ENCODE peak calls at places on chromosome 5, in eight cellular contexts. One of them, this sample, is unnamed.

GRCh38 chr5:73189816-73190451 is 16.9 kb downstream of the TMEM174 start:
- DNase-seq in breast epithelium: no peak
- DNase-seq in sigmoid colon: no peak
- DNase-seq in HCT116: no peak
- DNase-seq in endothelial cell of umbilical vein: no peak
- DNase-seq in stomach: no peak
- DNase-seq in K562: peak; percentile 9
- DNase-seq in transverse colon: peak; percentile 40
- DNase-seq in this sample: no peak

GRCh38 chr5:173498286-173498685 is 118.2 kb downstream of the BOD1 start:
- DNase-seq in breast epithelium: no peak
- DNase-seq in sigmoid colon: no peak
- DNase-seq in HCT116: no peak
- DNase-seq in endothelial cell of umbilical vein: no peak
- DNase-seq in stomach: no peak
- DNase-seq in K562: no peak
- DNase-seq in transverse colon: no peak
- DNase-seq in this sample: no peak

GRCh38 chr5:399296-400281 is 43.4 kb upstream of the EXOC3 start:
- DNase-seq in breast epithelium: no peak
- DNase-seq in sigmoid colon: peak; percentile 90
- DNase-seq in HCT116: peak; percentile 40
- DNase-seq in endothelial cell of umbilical vein: peak; percentile 96
- DNase-seq in stomach: peak; percentile 74
- DNase-seq in K562: no peak
- DNase-seq in transverse colon: peak; percentile 71
- DNase-seq in this sample: peak; percentile 95

GRCh38 chr5:98301567-98301966 is 471.9 kb upstream of the RGMB start:
- DNase-seq in breast epithelium: no peak
- DNase-seq in sigmoid colon: no peak
- DNase-seq in HCT116: no peak
- DNase-seq in endothelial cell of umbilical vein: no peak
- DNase-seq in stomach: no peak
- DNase-seq in K562: no peak
- DNase-seq in transverse colon: no peak
- DNase-seq in this sample: no peak

GRCh38 chr5:159987031-159987674 is 21.8 kb upstream of the TTC1 start:
- DNase-seq in breast epithelium: peak; percentile 87
- DNase-seq in sigmoid colon: peak; percentile 84
- DNase-seq in HCT116: peak; percentile 57
- DNase-seq in endothelial cell of umbilical vein: peak; percentile 58
- DNase-seq in stomach: peak; percentile 92
- DNase-seq in K562: peak; percentile 63
- DNase-seq in transverse colon: peak; percentile 87
- DNase-seq in this sample: peak; percentile 95

GRCh38 chr5:14156611-14157493 is 13.7 kb downstream of the TRIO start:
- DNase-seq in breast epithelium: no peak
- DNase-seq in sigmoid colon: no peak
- DNase-seq in HCT116: peak; percentile 32
- DNase-seq in endothelial cell of umbilical vein: peak; percentile 91
- DNase-seq in stomach: no peak
- DNase-seq in K562: no peak
- DNase-seq in transverse colon: no peak
- DNase-seq in this sample: no peak

GRCh38 chr5:107857785-107858184 is 187.0 kb upstream of the EFNA5 start:
- DNase-seq in breast epithelium: no peak
- DNase-seq in sigmoid colon: no peak
- DNase-seq in HCT116: no peak
- DNase-seq in endothelial cell of umbilical vein: no peak
- DNase-seq in stomach: no peak
- DNase-seq in K562: no peak
- DNase-seq in transverse colon: no peak
- DNase-seq in this sample: no peak

GRCh38 chr5:56700711-56701110 is 114.6 kb upstream of the MAP3K1 start:
- DNase-seq in breast epithelium: no peak
- DNase-seq in sigmoid colon: no peak
- DNase-seq in HCT116: no peak
- DNase-seq in endothelial cell of umbilical vein: no peak
- DNase-seq in stomach: no peak
- DNase-seq in K562: no peak
- DNase-seq in transverse colon: no peak
- DNase-seq in this sample: no peak

GRCh38 chr5:80964919-80965318 is 4.8 kb downstream of the RASGRF2 start:
- DNase-seq in breast epithelium: no peak
- DNase-seq in sigmoid colon: no peak
- DNase-seq in HCT116: no peak
- DNase-seq in endothelial cell of umbilical vein: no peak
- DNase-seq in stomach: no peak
- DNase-seq in K562: no peak
- DNase-seq in transverse colon: no peak
- DNase-seq in this sample: no peak

GRCh38 chr5:66307647-66308257 is 163.7 kb downstream of the SREK1 start:
- DNase-seq in breast epithelium: no peak
- DNase-seq in sigmoid colon: no peak
- DNase-seq in HCT116: peak; percentile 56
- DNase-seq in endothelial cell of umbilical vein: peak; percentile 69
- DNase-seq in stomach: no peak
- DNase-seq in K562: peak; percentile 68
- DNase-seq in transverse colon: no peak
- DNase-seq in this sample: no peak

GRCh38 chr5:127410906-127411780 is 106.3 kb upstream of the PRRC1 start:
- DNase-seq in breast epithelium: no peak
- DNase-seq in sigmoid colon: no peak
- DNase-seq in HCT116: no peak
- DNase-seq in endothelial cell of umbilical vein: no peak
- DNase-seq in stomach: no peak
- DNase-seq in K562: no peak
- DNase-seq in transverse colon: no peak
- DNase-seq in this sample: no peak

GRCh38 chr5:68264024-68264956 is 48.7 kb downstream of the PIK3R1 start:
- DNase-seq in breast epithelium: no peak
- DNase-seq in sigmoid colon: no peak
- DNase-seq in HCT116: no peak
- DNase-seq in endothelial cell of umbilical vein: peak; percentile 79
- DNase-seq in stomach: no peak
- DNase-seq in K562: no peak
- DNase-seq in transverse colon: no peak
- DNase-seq in this sample: no peak

GRCh38 chr5:114665551-114665950 is 303.7 kb downstream of the KCNN2 start:
- DNase-seq in breast epithelium: no peak
- DNase-seq in sigmoid colon: no peak
- DNase-seq in HCT116: no peak
- DNase-seq in endothelial cell of umbilical vein: no peak
- DNase-seq in stomach: no peak
- DNase-seq in K562: no peak
- DNase-seq in transverse colon: no peak
- DNase-seq in this sample: no peak

GRCh38 chr5:95027775-95028174 is 257.1 kb downstream of the MCTP1 start:
- DNase-seq in breast epithelium: no peak
- DNase-seq in sigmoid colon: no peak
- DNase-seq in HCT116: no peak
- DNase-seq in endothelial cell of umbilical vein: no peak
- DNase-seq in stomach: no peak
- DNase-seq in K562: no peak
- DNase-seq in transverse colon: no peak
- DNase-seq in this sample: no peak

GRCh38 chr5:165029471-165029870 is 1524.1 kb downstream of the MAT2B start:
- DNase-seq in breast epithelium: no peak
- DNase-seq in sigmoid colon: no peak
- DNase-seq in HCT116: no peak
- DNase-seq in endothelial cell of umbilical vein: no peak
- DNase-seq in stomach: no peak
- DNase-seq in K562: peak; percentile 3
- DNase-seq in transverse colon: peak; percentile 7
- DNase-seq in this sample: no peak

GRCh38 chr5:66769839-66770617 is 173.8 kb downstream of the MAST4 start:
- DNase-seq in breast epithelium: no peak
- DNase-seq in sigmoid colon: no peak
- DNase-seq in HCT116: no peak
- DNase-seq in endothelial cell of umbilical vein: no peak
- DNase-seq in stomach: no peak
- DNase-seq in K562: peak; percentile 23
- DNase-seq in transverse colon: peak; percentile 8
- DNase-seq in this sample: peak; percentile 37

GRCh38 chr5:998276-998974 is 10.2 kb upstream of the NKD2 start:
- DNase-seq in breast epithelium: no peak
- DNase-seq in sigmoid colon: peak; percentile 61
- DNase-seq in HCT116: no peak
- DNase-seq in endothelial cell of umbilical vein: no peak
- DNase-seq in stomach: peak; percentile 13
- DNase-seq in K562: no peak
- DNase-seq in transverse colon: no peak
- DNase-seq in this sample: no peak

GRCh38 chr5:79503794-79504495 is 10.0 kb downstream of the HOMER1 start:
- DNase-seq in breast epithelium: no peak
- DNase-seq in sigmoid colon: no peak
- DNase-seq in HCT116: no peak
- DNase-seq in endothelial cell of umbilical vein: no peak
- DNase-seq in stomach: no peak
- DNase-seq in K562: no peak
- DNase-seq in transverse colon: no peak
- DNase-seq in this sample: no peak

GRCh38 chr5:149567226-149567625 is 14.1 kb upstream of the ARHGEF37 start:
- DNase-seq in breast epithelium: no peak
- DNase-seq in sigmoid colon: no peak
- DNase-seq in HCT116: no peak
- DNase-seq in endothelial cell of umbilical vein: no peak
- DNase-seq in stomach: no peak
- DNase-seq in K562: no peak
- DNase-seq in transverse colon: no peak
- DNase-seq in this sample: no peak

GRCh38 chr5:149559712-149560111 is 8.5 kb upstream of the CSNK1A1 start:
- DNase-seq in breast epithelium: no peak
- DNase-seq in sigmoid colon: no peak
- DNase-seq in HCT116: no peak
- DNase-seq in endothelial cell of umbilical vein: no peak
- DNase-seq in stomach: no peak
- DNase-seq in K562: no peak
- DNase-seq in transverse colon: no peak
- DNase-seq in this sample: no peak

GRCh38 chr5:149563461-149563860 is 12.2 kb upstream of the CSNK1A1 start:
- DNase-seq in breast epithelium: no peak
- DNase-seq in sigmoid colon: no peak
- DNase-seq in HCT116: no peak
- DNase-seq in endothelial cell of umbilical vein: no peak
- DNase-seq in stomach: no peak
- DNase-seq in K562: no peak
- DNase-seq in transverse colon: no peak
- DNase-seq in this sample: no peak

DNA sequence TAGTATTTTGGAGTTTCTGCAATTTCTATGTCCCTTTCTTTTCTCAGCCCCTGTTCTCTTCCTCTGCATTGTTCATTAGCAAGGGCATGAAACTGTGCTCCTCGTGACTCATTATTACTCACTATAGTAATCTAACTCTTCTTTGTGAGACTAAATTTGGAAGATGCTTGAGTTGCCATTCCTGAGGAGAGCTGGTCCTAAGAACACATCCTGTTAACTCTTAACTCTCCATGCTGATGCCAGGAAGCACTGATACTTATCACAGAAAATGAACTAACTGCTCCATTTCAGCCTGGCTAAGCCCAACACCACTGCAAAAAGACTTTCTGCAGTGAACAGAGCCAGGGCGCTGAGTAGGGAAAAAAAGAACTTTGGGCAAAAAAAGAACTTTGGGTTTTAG is 10.6 kb upstream of the CSNK1A1 start:
- DNase-seq in breast epithelium: no peak
- DNase-seq in sigmoid colon: no peak
- DNase-seq in HCT116: peak; percentile 95
- DNase-seq in endothelial cell of umbilical vein: peak; percentile 91
- DNase-seq in stomach: no peak
- DNase-seq in K562: peak; percentile 63
- DNase-seq in transverse colon: no peak
- DNase-seq in this sample: no peak
- TF ChIP-seq POLR2AphosphoS5 in breast epithelium: peak; percentile 52
- TF ChIP-seq POLR2AphosphoS5 in sigmoid colon: peak; percentile 58
- TF ChIP-seq POLR2AphosphoS5 in HCT116: peak; percentile 71
- TF ChIP-seq POLR2AphosphoS5 in endothelial cell of umbilical vein: peak; percentile 69
- TF ChIP-seq POLR2AphosphoS5 in stomach: peak; percentile 89
- TF ChIP-seq POLR2AphosphoS5 in K562: no peak
- TF ChIP-seq POLR2AphosphoS5 in transverse colon: peak; percentile 60
- TF ChIP-seq POLR2AphosphoS5 in this sample: no peak

GRCh38 chr5:177041936-177042335 is 19.4 kb downstream of the ZNF346 start:
- DNase-seq in breast epithelium: no peak
- DNase-seq in sigmoid colon: no peak
- DNase-seq in HCT116: no peak
- DNase-seq in endothelial cell of umbilical vein: no peak
- DNase-seq in stomach: no peak
- DNase-seq in K562: no peak
- DNase-seq in transverse colon: no peak
- DNase-seq in this sample: no peak
- H3K36me3 ChIP-seq in breast epithelium: no peaks in the 10 kb centered on the region
- H3K36me3 ChIP-seq in sigmoid colon: peaks cover 23% of the 10 kb centered on the region
- H3K36me3 ChIP-seq in HCT116: peaks cover 9% of the 10 kb centered on the region
- H3K36me3 ChIP-seq in endothelial cell of umbilical vein: peaks cover 6% of the 10 kb centered on the region
- H3K36me3 ChIP-seq in stomach: peaks cover 59% of the 10 kb centered on the region
- H3K36me3 ChIP-seq in K562: peaks cover 74% of the 10 kb centered on the region
- H3K36me3 ChIP-seq in transverse colon: no peaks in the 10 kb centered on the region
- H3K36me3 ChIP-seq in this sample: peaks cover 86% of the 10 kb centered on the region

DNA sequence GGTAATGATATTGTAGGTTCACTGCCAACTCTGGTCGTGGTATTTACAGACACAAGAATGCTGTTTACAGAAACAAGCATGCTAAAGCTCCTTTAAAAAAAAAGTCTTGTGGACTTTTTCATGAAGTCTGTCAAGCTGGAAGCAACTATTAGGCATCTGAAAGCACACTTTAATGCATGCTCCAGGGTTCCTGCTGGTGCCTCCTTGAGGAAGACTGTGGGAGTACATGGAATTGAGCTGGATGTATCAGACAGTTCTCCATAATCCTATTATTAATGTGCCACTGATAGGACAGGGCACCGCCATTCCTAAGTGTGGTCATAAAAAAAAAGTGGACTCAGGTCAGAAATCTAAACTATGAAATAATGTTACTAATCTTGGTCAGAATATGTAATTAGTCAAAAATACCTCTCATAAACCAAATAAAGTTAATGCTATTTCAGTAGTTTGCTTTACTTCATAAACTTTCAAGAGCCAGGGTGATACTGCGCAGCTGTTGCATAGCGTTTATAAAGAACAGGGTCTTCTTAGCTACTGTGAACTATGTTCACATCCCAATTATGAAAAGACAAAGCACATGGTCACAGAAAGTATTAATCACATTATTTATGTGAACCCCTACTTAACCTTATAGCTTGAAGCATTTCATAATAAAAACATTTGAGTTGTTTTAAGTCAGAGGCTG is 390.8 kb upstream of the PTGER4 start:
- DNase-seq in breast epithelium: no peak
- DNase-seq in sigmoid colon: no peak
- DNase-seq in HCT116: no peak
- DNase-seq in endothelial cell of umbilical vein: no peak
- DNase-seq in stomach: no peak
- DNase-seq in K562: no peak
- DNase-seq in transverse colon: no peak
- DNase-seq in this sample: no peak
- TF ChIP-seq CTCF in breast epithelium: no peak
- TF ChIP-seq CTCF in sigmoid colon: no peak
- TF ChIP-seq CTCF in HCT116: peak; percentile 17
- TF ChIP-seq CTCF in endothelial cell of umbilical vein: no peak
- TF ChIP-seq CTCF in stomach: no peak
- TF ChIP-seq CTCF in K562: no peak
- TF ChIP-seq CTCF in transverse colon: no peak
- TF ChIP-seq CTCF in this sample: no peak

GRCh38 chr5:50968296-50969206 is 302.1 kb downstream of the PARP8 start:
- DNase-seq in breast epithelium: no peak
- DNase-seq in sigmoid colon: no peak
- DNase-seq in HCT116: no peak
- DNase-seq in endothelial cell of umbilical vein: no peak
- DNase-seq in stomach: no peak
- DNase-seq in K562: no peak
- DNase-seq in transverse colon: no peak
- DNase-seq in this sample: no peak
- TF ChIP-seq POLR2AphosphoS5 in breast epithelium: no peak
- TF ChIP-seq POLR2AphosphoS5 in sigmoid colon: no peak
- TF ChIP-seq POLR2AphosphoS5 in HCT116: no peak
- TF ChIP-seq POLR2AphosphoS5 in endothelial cell of umbilical vein: no peak
- TF ChIP-seq POLR2AphosphoS5 in stomach: no peak
- TF ChIP-seq POLR2AphosphoS5 in K562: no peak
- TF ChIP-seq POLR2AphosphoS5 in transverse colon: no peak
- TF ChIP-seq POLR2AphosphoS5 in this sample: no peak

This sample was measured in spleen.